ENCODE peak calls at places on chromosome 19, in six cellular contexts. S is activated CD8-positive, alpha-beta memory T cell treated with anti-CD3 and anti-CD28 coated beads for 1 hour; W is adrenal gland; V is CD8-positive, alpha-beta T cell; F is cardiac fibroblast; R is GOT3. L is an unnamed sample.

GRCh38 chr19:10797078-10797477 is 38.9 kb downstream of the TMED1 start:
- DNase-seq in S (peak; percentile 25), W (no peak), V (peak; percentile 35), F (no peak), R (no peak), L (no peak)

GRCh38 chr19:29467824-29468401 is 57.9 kb upstream of the VSTM2B start:
- DNase-seq in S (no peak), W (peak; percentile 13), V (no peak), F (peak; percentile 28), R (no peak), L (no peak)

GRCh38 chr19:2041686-2042484 is 9.2 kb downstream of the MKNK2 start:
- DNase-seq in S (peak; percentile 98), W (peak; percentile 99), V (peak; percentile 100), F (peak; percentile 81), R (peak; percentile 31), L (peak; percentile 89)

GRCh38 chr19:52901842-52902241 is 4.4 kb upstream of the ZNF320 start:
- DNase-seq in S (no peak), W (no peak), V (no peak), F (no peak), R (no peak), L (no peak)

GRCh38 chr19:37981785-37982475 is 74.9 kb downstream of the SIPA1L3 start:
- DNase-seq in S (no peak), W (no peak), V (no peak), F (no peak), R (no peak), L (no peak)

GRCh38 chr19:16111909-16112752 is 442 bp downstream of the RAB8A start:
- DNase-seq in S (no peak), W (peak; percentile 61), V (no peak), F (no peak), R (no peak), L (no peak)

GRCh38 chr19:38081547-38082255 is 142.3 kb downstream of the DPF1 start:
- DNase-seq in S (no peak), W (no peak), V (no peak), F (no peak), R (no peak), L (no peak)

GRCh38 chr19:610801-611505 is 21.3 kb downstream of the HCN2 start:
- DNase-seq in S (no peak), W (peak; percentile 85), V (no peak), F (peak; percentile 83), R (no peak), L (no peak)

GRCh38 chr19:10338940-10339339 is 484 bp downstream of the ICAM3 start:
- DNase-seq in S (no peak), W (no peak), V (no peak), F (no peak), R (no peak), L (no peak)

GRCh38 chr19:7545295-7545694 is 9.8 kb downstream of the PNPLA6 start:
- DNase-seq in S (no peak), W (no peak), V (no peak), F (no peak), R (no peak), L (no peak)

GRCh38 chr19:34082289-34083077 is 89.8 kb upstream of the LSM14A start:
- DNase-seq in S (no peak), W (no peak), V (no peak), F (no peak), R (no peak), L (no peak)